ENCODE peak calls at places on chromosomes 12 and 14, in six cellular contexts. One of them, this sample, is unnamed.

GRCh38 chr12:118374126-118374725 is 1.5 kb upstream of the TAOK3 start:
- DNase-seq in ovary: no peak
- DNase-seq in astrocyte of the spinal cord: no peak
- DNase-seq in tibial artery: no peak
- DNase-seq in Panc1: no peak
- DNase-seq in GM13977: no peak
- DNase-seq in this sample: no peak

GRCh38 chr12:24615967-24616411 is 332.9 kb downstream of the BCAT1 start:
- DNase-seq in ovary: no peak
- DNase-seq in astrocyte of the spinal cord: peak; percentile 70
- DNase-seq in tibial artery: no peak
- DNase-seq in Panc1: no peak
- DNase-seq in GM13977: no peak
- DNase-seq in this sample: no peak

GRCh38 chr12:14919455-14919854 is 18.9 kb downstream of the ERP27 start:
- DNase-seq in ovary: no peak
- DNase-seq in astrocyte of the spinal cord: no peak
- DNase-seq in tibial artery: no peak
- DNase-seq in Panc1: no peak
- DNase-seq in GM13977: no peak
- DNase-seq in this sample: no peak

GRCh38 chr14:87896393-87897380 is 96.3 kb downstream of the GALC start:
- DNase-seq in ovary: no peak
- DNase-seq in astrocyte of the spinal cord: peak; percentile 64
- DNase-seq in tibial artery: no peak
- DNase-seq in Panc1: peak; percentile 12
- DNase-seq in GM13977: peak; percentile 24
- DNase-seq in this sample: no peak

GRCh38 chr14:104203071-104203425 is 64.7 kb downstream of the KIF26A start:
- DNase-seq in ovary: no peak
- DNase-seq in astrocyte of the spinal cord: no peak
- DNase-seq in tibial artery: no peak
- DNase-seq in Panc1: no peak
- DNase-seq in GM13977: no peak
- DNase-seq in this sample: no peak

GRCh38 chr12:9331218-9331626 is 123.0 kb upstream of the PZP start:
- DNase-seq in ovary: peak; percentile 78
- DNase-seq in astrocyte of the spinal cord: peak; percentile 58
- DNase-seq in tibial artery: peak; percentile 73
- DNase-seq in Panc1: peak; percentile 30
- DNase-seq in GM13977: peak; percentile 65
- DNase-seq in this sample: peak; percentile 72

GRCh38 chr14:103308717-103309616 is 25.1 kb upstream of the EIF5 start:
- DNase-seq in ovary: no peak
- DNase-seq in astrocyte of the spinal cord: no peak
- DNase-seq in tibial artery: peak; percentile 34
- DNase-seq in Panc1: no peak
- DNase-seq in GM13977: no peak
- DNase-seq in this sample: no peak

GRCh38 chr14:99191663-99192621 is 80.1 kb downstream of the BCL11B start:
- DNase-seq in ovary: peak; percentile 80
- DNase-seq in astrocyte of the spinal cord: peak; percentile 78
- DNase-seq in tibial artery: peak; percentile 81
- DNase-seq in Panc1: no peak
- DNase-seq in GM13977: no peak
- DNase-seq in this sample: no peak

GRCh38 chr12:111395557-111396187 is 10.1 kb upstream of the SH2B3 start:
- DNase-seq in ovary: no peak
- DNase-seq in astrocyte of the spinal cord: no peak
- DNase-seq in tibial artery: no peak
- DNase-seq in Panc1: no peak
- DNase-seq in GM13977: no peak
- DNase-seq in this sample: no peak

GRCh38 chr12:24561411-24561871 is 387.5 kb downstream of the BCAT1 start:
- DNase-seq in ovary: no peak
- DNase-seq in astrocyte of the spinal cord: peak; percentile 49
- DNase-seq in tibial artery: no peak
- DNase-seq in Panc1: no peak
- DNase-seq in GM13977: peak; percentile 26
- DNase-seq in this sample: no peak

GRCh38 chr14:79573486-79573885 is 637.8 kb downstream of the DIO2 start:
- DNase-seq in ovary: no peak
- DNase-seq in astrocyte of the spinal cord: peak; percentile 89
- DNase-seq in tibial artery: no peak
- DNase-seq in Panc1: no peak
- DNase-seq in GM13977: no peak
- DNase-seq in this sample: no peak

GRCh38 chr14:68735836-68736235 is 57.0 kb downstream of the ZFP36L1 start:
- DNase-seq in ovary: no peak
- DNase-seq in astrocyte of the spinal cord: no peak
- DNase-seq in tibial artery: no peak
- DNase-seq in Panc1: no peak
- DNase-seq in GM13977: no peak
- DNase-seq in this sample: no peak

GRCh38 chr12:52371716-52372115 is 4.4 kb upstream of the KRT85 start:
- DNase-seq in ovary: no peak
- DNase-seq in astrocyte of the spinal cord: no peak
- DNase-seq in tibial artery: peak; percentile 61
- DNase-seq in Panc1: no peak
- DNase-seq in GM13977: no peak
- DNase-seq in this sample: no peak

GRCh38 chr12:12099102-12099501 is 28.4 kb downstream of the BCL2L14 start:
- DNase-seq in ovary: no peak
- DNase-seq in astrocyte of the spinal cord: no peak
- DNase-seq in tibial artery: no peak
- DNase-seq in Panc1: no peak
- DNase-seq in GM13977: no peak
- DNase-seq in this sample: no peak

GRCh38 chr12:52612431-52613290 is 5.7 kb downstream of the KRT73 start:
- DNase-seq in ovary: no peak
- DNase-seq in astrocyte of the spinal cord: no peak
- DNase-seq in tibial artery: no peak
- DNase-seq in Panc1: no peak
- DNase-seq in GM13977: no peak
- DNase-seq in this sample: no peak

GRCh38 chr12:15629761-15630160 is 159.4 kb downstream of the EPS8 start:
- DNase-seq in ovary: no peak
- DNase-seq in astrocyte of the spinal cord: peak; percentile 70
- DNase-seq in tibial artery: no peak
- DNase-seq in Panc1: no peak
- DNase-seq in GM13977: no peak
- DNase-seq in this sample: no peak

GRCh38 chr14:77024171-77024627 is 4.3 kb downstream of the IRF2BPL start:
- DNase-seq in ovary: peak; percentile 60
- DNase-seq in astrocyte of the spinal cord: peak; percentile 51
- DNase-seq in tibial artery: no peak
- DNase-seq in Panc1: no peak
- DNase-seq in GM13977: no peak
- DNase-seq in this sample: peak; percentile 48

GRCh38 chr14:89720741-89721315 is 233.7 kb downstream of the EFCAB11 start:
- DNase-seq in ovary: no peak
- DNase-seq in astrocyte of the spinal cord: no peak
- DNase-seq in tibial artery: peak; percentile 68
- DNase-seq in Panc1: no peak
- DNase-seq in GM13977: peak; percentile 43
- DNase-seq in this sample: peak; percentile 40

GRCh38 chr12:131115766-131116165 is 162.1 kb downstream of the ADGRD1 start:
- DNase-seq in ovary: no peak
- DNase-seq in astrocyte of the spinal cord: no peak
- DNase-seq in tibial artery: no peak
- DNase-seq in Panc1: no peak
- DNase-seq in GM13977: no peak
- DNase-seq in this sample: no peak

GRCh38 chr12:108933950-108934349 is 54.1 kb downstream of the DAO start:
- DNase-seq in ovary: no peak
- DNase-seq in astrocyte of the spinal cord: no peak
- DNase-seq in tibial artery: no peak
- DNase-seq in Panc1: no peak
- DNase-seq in GM13977: no peak
- DNase-seq in this sample: no peak

GRCh38 chr12:68665016-68665569 is 21.7 kb upstream of the NUP107 start:
- DNase-seq in ovary: no peak
- DNase-seq in astrocyte of the spinal cord: no peak
- DNase-seq in tibial artery: no peak
- DNase-seq in Panc1: no peak
- DNase-seq in GM13977: no peak
- DNase-seq in this sample: no peak
- TF ChIP-seq CTCF in ovary: no peak
- TF ChIP-seq CTCF in astrocyte of the spinal cord: no peak
- TF ChIP-seq CTCF in tibial artery: peak; percentile 9
- TF ChIP-seq CTCF in Panc1: peak; percentile 37
- TF ChIP-seq CTCF in GM13977: no peak
- TF ChIP-seq CTCF in this sample: no peak

GRCh38 chr14:92492261-92492660 is 21.3 kb upstream of the RIN3 start:
- DNase-seq in ovary: no peak
- DNase-seq in astrocyte of the spinal cord: no peak
- DNase-seq in tibial artery: no peak
- DNase-seq in Panc1: no peak
- DNase-seq in GM13977: no peak
- DNase-seq in this sample: no peak
- TF ChIP-seq CTCF in ovary: no peak
- TF ChIP-seq CTCF in astrocyte of the spinal cord: no peak
- TF ChIP-seq CTCF in tibial artery: no peak
- TF ChIP-seq CTCF in Panc1: no peak
- TF ChIP-seq CTCF in GM13977: no peak
- TF ChIP-seq CTCF in this sample: no peak

DNA sequence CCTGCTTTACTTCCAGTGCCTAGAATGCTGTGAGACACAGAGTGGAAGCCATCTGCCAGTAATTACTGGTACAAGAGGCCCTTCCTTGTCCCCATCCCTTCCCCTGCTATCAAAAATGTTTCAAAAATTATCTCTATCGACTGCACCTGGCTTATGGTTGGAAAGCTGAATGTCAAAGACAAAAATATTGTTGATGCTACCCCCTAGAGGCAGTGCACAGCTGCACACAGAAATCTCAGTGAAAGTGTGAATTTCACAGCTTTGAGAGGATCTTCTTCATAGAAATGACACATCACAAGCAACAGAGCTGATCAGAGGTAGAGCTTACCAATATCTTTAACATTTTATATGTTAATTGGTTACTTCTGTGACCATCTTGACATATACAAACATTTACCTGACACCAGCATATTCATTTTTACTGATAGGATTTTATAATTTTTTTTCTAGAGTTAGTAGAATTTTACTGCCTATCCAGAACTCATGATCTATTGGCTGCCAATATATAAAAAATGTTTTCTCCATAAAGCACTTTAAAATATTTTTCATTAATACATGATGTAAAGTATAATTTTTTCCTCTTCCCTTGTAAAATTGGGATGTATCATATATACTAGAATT is 138.0 kb downstream of the AACS start:
- DNase-seq in ovary: no peak
- DNase-seq in astrocyte of the spinal cord: no peak
- DNase-seq in tibial artery: no peak
- DNase-seq in Panc1: no peak
- DNase-seq in GM13977: peak; percentile 39
- DNase-seq in this sample: no peak
- TF ChIP-seq CTCF in ovary: no peak
- TF ChIP-seq CTCF in astrocyte of the spinal cord: peak; percentile 63
- TF ChIP-seq CTCF in tibial artery: no peak
- TF ChIP-seq CTCF in Panc1: peak; percentile 73
- TF ChIP-seq CTCF in GM13977: peak; percentile 58
- TF ChIP-seq CTCF in this sample: peak; percentile 33

DNA sequence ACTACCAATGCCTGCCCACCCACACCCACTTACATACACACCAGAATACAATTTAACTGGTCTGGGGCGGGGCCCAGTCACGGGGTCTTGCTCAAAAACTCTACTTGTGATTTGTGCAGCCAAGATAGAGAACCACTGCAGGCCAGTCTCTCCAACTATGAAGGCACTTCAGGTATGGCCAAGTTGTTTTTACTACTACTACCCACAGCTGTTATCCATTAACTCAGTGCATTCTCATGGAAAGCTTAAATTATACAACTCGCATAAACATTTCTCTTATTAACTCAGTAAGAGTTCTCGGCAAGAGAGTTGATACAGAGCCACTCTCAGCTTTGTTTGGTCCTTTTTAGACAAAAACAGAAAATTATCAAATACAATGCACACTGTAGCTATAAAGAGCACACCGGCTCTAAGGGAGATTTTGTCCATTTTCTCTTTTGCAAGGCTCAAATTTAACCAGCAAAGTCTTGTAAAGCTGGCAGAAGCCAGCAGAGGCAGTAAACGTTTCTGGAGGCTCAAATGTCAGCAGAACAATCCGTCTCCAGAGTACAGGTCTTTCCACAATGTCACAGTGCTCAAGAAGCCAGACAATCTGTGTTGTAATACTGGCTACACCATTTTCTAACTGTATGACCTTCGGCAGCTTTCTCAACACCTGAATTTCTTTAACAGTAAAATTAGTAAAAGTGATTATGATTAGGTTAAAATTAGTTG is 85.9 kb downstream of the PTGER2 start:
- DNase-seq in ovary: no peak
- DNase-seq in astrocyte of the spinal cord: peak; percentile 54
- DNase-seq in tibial artery: no peak
- DNase-seq in Panc1: no peak
- DNase-seq in GM13977: no peak
- DNase-seq in this sample: no peak
- TF ChIP-seq CTCF in ovary: no peak
- TF ChIP-seq CTCF in astrocyte of the spinal cord: peak; percentile 50
- TF ChIP-seq CTCF in tibial artery: no peak
- TF ChIP-seq CTCF in Panc1: no peak
- TF ChIP-seq CTCF in GM13977: no peak
- TF ChIP-seq CTCF in this sample: no peak

GRCh38 chr12:26158078-26158764 is 33.4 kb upstream of the BHLHE41 start:
- DNase-seq in ovary: no peak
- DNase-seq in astrocyte of the spinal cord: no peak
- DNase-seq in tibial artery: no peak
- DNase-seq in Panc1: no peak
- DNase-seq in GM13977: no peak
- DNase-seq in this sample: peak; percentile 11
- TF ChIP-seq CTCF in ovary: no peak
- TF ChIP-seq CTCF in astrocyte of the spinal cord: no peak
- TF ChIP-seq CTCF in tibial artery: no peak
- TF ChIP-seq CTCF in Panc1: no peak
- TF ChIP-seq CTCF in GM13977: no peak
- TF ChIP-seq CTCF in this sample: no peak

DNA sequence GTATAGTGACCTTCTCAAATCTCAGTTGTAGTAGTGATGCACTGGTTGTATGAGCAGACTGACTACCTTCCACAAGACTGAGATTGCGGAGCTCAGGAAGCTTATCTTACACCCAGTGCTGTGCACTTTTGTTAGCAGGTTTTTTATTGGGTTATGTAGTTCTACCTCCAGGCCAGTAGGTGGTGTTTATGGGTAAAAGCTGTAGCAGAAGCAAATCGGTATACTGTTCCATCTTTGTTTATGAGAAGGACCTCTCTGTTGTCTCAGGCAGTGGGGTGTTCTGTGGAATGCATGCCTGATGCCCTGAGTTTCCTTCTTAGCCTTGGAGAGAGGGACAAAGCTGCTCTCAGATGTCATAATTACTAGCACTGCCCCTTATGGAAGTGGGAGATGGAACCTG is 217.8 kb downstream of the LRFN5 start:
- DNase-seq in ovary: no peak
- DNase-seq in astrocyte of the spinal cord: no peak
- DNase-seq in tibial artery: no peak
- DNase-seq in Panc1: no peak
- DNase-seq in GM13977: no peak
- DNase-seq in this sample: no peak
- TF ChIP-seq CTCF in ovary: no peak
- TF ChIP-seq CTCF in astrocyte of the spinal cord: peak; percentile 14
- TF ChIP-seq CTCF in tibial artery: no peak
- TF ChIP-seq CTCF in Panc1: peak; percentile 19
- TF ChIP-seq CTCF in GM13977: no peak
- TF ChIP-seq CTCF in this sample: no peak

GRCh38 chr14:100419856-100420255 is 96.7 kb downstream of the SLC25A47 start:
- DNase-seq in ovary: no peak
- DNase-seq in astrocyte of the spinal cord: no peak
- DNase-seq in tibial artery: no peak
- DNase-seq in Panc1: no peak
- DNase-seq in GM13977: no peak
- DNase-seq in this sample: no peak
- TF ChIP-seq CTCF in ovary: no peak
- TF ChIP-seq CTCF in astrocyte of the spinal cord: peak; percentile 22
- TF ChIP-seq CTCF in tibial artery: no peak
- TF ChIP-seq CTCF in Panc1: peak; percentile 47
- TF ChIP-seq CTCF in GM13977: no peak
- TF ChIP-seq CTCF in this sample: no peak